ENCODE peak calls at places on chromosomes 7 and 10, in seven cellular contexts. W, E, H, N, D, R and L are unnamed samples.

GRCh38 chr10:9289811-9290210 is 1235.3 kb downstream of the GATA3 start:
- DNase-seq in N (no peak), R (no peak), H (no peak), E (no peak), W (no peak), D (no peak), L (no peak)

GRCh38 chr10:131445623-131446022 is 134.1 kb upstream of the TCERG1L start:
- DNase-seq in H (no peak), R (no peak), D (no peak), N (no peak), W (no peak), E (no peak), L (no peak)

GRCh38 chr10:77268721-77269120 is 368.9 kb downstream of the KCNMA1 start:
- DNase-seq in E (no peak), N (no peak), D (no peak), R (no peak), H (no peak), W (no peak), L (no peak)

GRCh38 chr10:124560377-124560776 is 98.8 kb downstream of the LHPP start:
- DNase-seq in E (no peak), D (no peak), N (no peak), R (no peak), W (peak), H (peak), L (no peak)

GRCh38 chr7:152859781-152860191 is 100.2 kb downstream of the ACTR3B start:
- DNase-seq in E (no peak), H (no peak), R (no peak), D (no peak), W (no peak), N (no peak), L (peak)

GRCh38 chr7:96414931-96415292 is 93.0 kb upstream of the SLC25A13 start:
- DNase-seq in R (peak), N (no peak), E (no peak), W (peak), H (no peak), D (peak), L (peak)

GRCh38 chr10:133312016-133312768 is 3.5 kb downstream of the ZNF511 start:
- DNase-seq in D (no peak), W (no peak), N (no peak), R (no peak), E (no peak), H (no peak), L (no peak)

GRCh38 chr10:26780793-26781601 is 79.8 kb downstream of the ABI1 start:
- DNase-seq in D (peak), W (no peak), N (no peak), H (no peak), E (no peak), R (no peak), L (peak)

GRCh38 chr10:2754943-2755342 is 312.4 kb upstream of the PFKP start:
- DNase-seq in D (no peak), H (no peak), N (no peak), W (no peak), R (no peak), E (no peak), L (no peak)

GRCh38 chr7:100942038-100942774 is 7.1 kb upstream of the MUC3A start:
- DNase-seq in D (no peak), R (no peak), E (no peak), W (no peak), N (no peak), H (no peak), L (no peak)

GRCh38 chr10:60910543-60910942 is 33.4 kb downstream of the RHOBTB1 start:
- DNase-seq in N (no peak), R (no peak), D (no peak), W (no peak), E (no peak), H (no peak), L (no peak)

GRCh38 chr7:131189488-131189887 is 138.2 kb upstream of the MKLN1 start:
- DNase-seq in R (no peak), H (no peak), E (no peak), D (no peak), W (no peak), N (no peak), L (no peak)

GRCh38 chr10:13891542-13892431 is 305.0 kb downstream of the PRPF18 start:
- DNase-seq in R (no peak), E (no peak), W (no peak), N (no peak), D (no peak), H (peak), L (peak)

GRCh38 chr10:14952851-14953451 is 945 bp downstream of the DCLRE1C start:
- DNase-seq in E (no peak), H (no peak), W (no peak), D (no peak), N (no peak), R (peak), L (no peak)

GRCh38 chr10:113027574-113028392 is 77.7 kb downstream of the TCF7L2 start:
- DNase-seq in E (no peak), H (no peak), D (no peak), R (no peak), W (peak), N (no peak), L (peak)

GRCh38 chr7:118648002-118648401 is 423.5 kb downstream of the ANKRD7 start:
- DNase-seq in N (no peak), R (no peak), W (no peak), D (no peak), H (no peak), E (no peak), L (no peak)

GRCh38 chr10:130202984-130203617 is 66.9 kb downstream of the GLRX3 start:
- DNase-seq in N (no peak), R (no peak), D (no peak), H (no peak), W (no peak), E (no peak), L (no peak)

GRCh38 chr10:69407621-69408301 is 9.0 kb downstream of the TACR2 start:
- DNase-seq in D (no peak), H (no peak), W (no peak), E (no peak), N (no peak), R (no peak), L (peak)

GRCh38 chr7:28096713-28097112 is 83.9 kb downstream of the JAZF1 start:
- DNase-seq in W (no peak), N (no peak), E (peak), D (peak), H (peak), R (peak), L (peak)

GRCh38 chr7:74671573-74671972 is 14.1 kb downstream of the GTF2I start:
- DNase-seq in E (no peak), H (no peak), D (no peak), N (no peak), R (no peak), W (no peak), L (no peak)

GRCh38 chr10:62738916-62739315 is 65.6 kb upstream of the ADO start:
- DNase-seq in W (no peak), N (no peak), E (no peak), D (no peak), R (no peak), H (no peak), L (no peak)

GRCh38 chr7:26930845-26931244 is 66.5 kb upstream of the SKAP2 start:
- DNase-seq in W (no peak), H (no peak), E (no peak), D (no peak), N (no peak), R (no peak), L (no peak)

GRCh38 chr10:89458289-89458688 is 43.9 kb downstream of the IFIT5 start:
- DNase-seq in N (no peak), H (no peak), D (no peak), E (no peak), W (no peak), R (no peak), L (peak)

GRCh38 chr10:102919237-102919959 is 1.3 kb downstream of the CNNM2 start:
- DNase-seq in W (peak), E (no peak), R (no peak), N (no peak), H (peak), D (no peak), L (no peak)